ENCODE peak calls at places on chromosomes 5 and 9, in four cellular contexts. C is fibroblast of lung, W is mesendoderm, J is GM23248. I is an unnamed sample.

GRCh38 chr9:4313144-4313543 is 13.3 kb upstream of the GLIS3 start:
- DNase-seq in C (no peak), W (no peak), J (no peak), I (no peak)

GRCh38 chr5:6728011-6728794 is 15.0 kb downstream of the TENT4A start:
- DNase-seq in C (no peak), W (peak; percentile 39), J (no peak), I (no peak)

GRCh38 chr5:141958113-141958512 is at the start of gene PCDH12:
- DNase-seq in C (no peak), W (peak; percentile 67), J (peak; percentile 24), I (no peak)

GRCh38 chr9:840343-840742 is 1.2 kb upstream of the DMRT1 start:
- DNase-seq in C (no peak), W (peak; percentile 50), J (no peak), I (no peak)

GRCh38 chr9:3459076-3459475 is 66.7 kb downstream of the RFX3 start:
- DNase-seq in C (no peak), W (no peak), J (no peak), I (no peak)

GRCh38 chr5:181160144-181160754 is 12.9 kb downstream of the OR2V2 start:
- DNase-seq in C (peak; percentile 59), W (peak; percentile 92), J (peak; percentile 86), I (peak; percentile 58)

GRCh38 chr9:112233769-112234168 is 58.7 kb upstream of the SUSD1 start:
- DNase-seq in C (peak; percentile 66), W (peak; percentile 21), J (peak; percentile 85), I (peak; percentile 51)

GRCh38 chr5:116137544-116138378 is 52.9 kb downstream of the COMMD10 start:
- DNase-seq in C (peak; percentile 40), W (peak; percentile 66), J (peak; percentile 71), I (no peak)

GRCh38 chr9:128947423-128948310 is at the start of the genes DOLK and NUP188:
- DNase-seq in C (peak; percentile 88), W (peak; percentile 95), J (peak; percentile 98), I (peak; percentile 80)

GRCh38 chr5:172932313-172933017 is 26.8 kb upstream of the RPL26L1 start:
- DNase-seq in C (peak; percentile 62), W (peak; percentile 57), J (peak; percentile 90), I (no peak)

GRCh38 chr5:107930891-107931290 is 260.2 kb upstream of the EFNA5 start:
- DNase-seq in C (no peak), W (no peak), J (no peak), I (no peak)

GRCh38 chr5:107936532-107936931 is 265.8 kb upstream of the EFNA5 start:
- DNase-seq in C (no peak), W (no peak), J (no peak), I (no peak)

GRCh38 chr5:107935641-107936040 is 264.9 kb upstream of the EFNA5 start:
- DNase-seq in C (no peak), W (peak; percentile 54), J (no peak), I (no peak)

GRCh38 chr5:107930092-107930491 is 259.4 kb upstream of the EFNA5 start:
- DNase-seq in C (peak; percentile 20), W (no peak), J (no peak), I (no peak)

GRCh38 chr5:107933326-107933725 is 262.6 kb upstream of the EFNA5 start:
- DNase-seq in C (no peak), W (peak; percentile 57), J (no peak), I (no peak)
- H3K4me2 ChIP-seq in C (no peak overlapping the region), W (no peak overlapping the region), J (no peak overlapping the region), I (no peak overlapping the region)

DNA sequence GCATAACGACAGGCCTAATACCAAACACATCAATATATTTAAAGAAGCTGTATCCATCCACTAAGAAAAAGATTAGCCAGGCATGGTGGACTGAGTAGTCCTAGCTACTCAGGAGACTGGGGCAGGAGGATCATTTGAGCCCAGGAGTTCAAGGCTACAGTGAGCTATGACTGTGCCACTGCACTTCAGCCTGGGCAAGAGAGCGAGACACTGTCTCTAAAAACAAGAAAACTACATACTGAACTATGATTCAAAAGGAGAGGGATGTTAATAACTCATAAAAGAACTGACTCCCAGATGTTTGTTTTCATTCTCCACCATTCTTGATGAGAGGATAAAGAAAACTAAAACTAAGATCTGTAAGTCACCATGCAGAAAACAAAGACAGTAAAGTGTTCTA is 53.6 kb downstream of the AUH start:
- DNase-seq in C (no peak), W (no peak), J (no peak), I (no peak)
- H3K4me2 ChIP-seq in C (no peak overlapping the region), W (no peak overlapping the region), J (no peak overlapping the region), I (no peak overlapping the region)

GRCh38 chr9:95083086-95083768 is 234.3 kb downstream of the FANCC start:
- DNase-seq in C (no peak), W (no peak), J (no peak), I (no peak)
- H3K4me2 ChIP-seq in C (no peak overlapping the region), W (no peak overlapping the region), J (no peak overlapping the region), I (no peak overlapping the region)

GRCh38 chr5:149407331-149408251 is 28.5 kb upstream of the IL17B start:
- DNase-seq in C (no peak), W (no peak), J (peak; percentile 62), I (no peak)

GRCh38 chr5:149410721-149411432 is 31.8 kb upstream of the IL17B start:
- DNase-seq in C (no peak), W (peak; percentile 42), J (no peak), I (no peak)

GRCh38 chr5:149408252-149409099 is 29.4 kb upstream of the IL17B start:
- DNase-seq in C (no peak), W (no peak), J (no peak), I (no peak)

GRCh38 chr5:149410071-149410470 is 31.0 kb upstream of the IL17B start:
- DNase-seq in C (no peak), W (no peak), J (no peak), I (no peak)

DNA sequence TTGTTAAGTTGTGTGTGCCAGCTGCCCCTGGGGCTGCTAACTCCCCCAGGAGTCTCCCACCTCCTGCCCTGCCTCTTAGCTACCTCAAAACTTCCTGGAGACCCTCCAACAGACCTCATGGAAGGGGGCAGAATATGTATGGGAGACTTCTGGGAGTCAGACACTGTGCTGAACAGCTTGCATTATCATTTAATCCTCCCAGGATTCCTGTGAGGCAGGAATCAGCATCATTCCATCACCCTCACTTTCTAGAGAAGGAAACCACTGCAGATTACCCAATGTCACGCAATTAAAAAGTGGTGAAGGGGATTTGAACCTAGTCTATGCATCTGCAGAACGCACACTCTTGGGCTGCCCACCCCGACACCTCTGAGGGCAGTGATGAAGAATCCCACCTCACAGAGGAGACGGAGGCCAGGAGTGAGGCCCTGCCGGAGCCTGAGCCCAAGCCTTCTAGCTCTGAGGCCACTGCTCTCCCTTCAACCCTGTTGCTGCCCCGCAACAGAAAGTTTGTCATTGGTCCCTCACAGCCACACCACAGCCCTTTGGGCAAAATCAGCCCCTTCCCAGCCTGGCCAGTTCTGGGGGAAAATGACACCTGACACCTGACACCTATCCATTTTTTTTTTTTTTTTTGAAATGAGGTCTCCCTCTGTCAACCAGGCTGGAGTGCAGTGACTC is 30.3 kb upstream of the IL17B start:
- DNase-seq in C (no peak), W (peak; percentile 43), J (no peak), I (peak; percentile 29)
- H3K4me2 ChIP-seq in C (peak overlapping the region; percentile 74), W (no peak overlapping the region), J (peak overlapping the region; percentile 89), I (no peak overlapping the region)

GRCh38 chr5:36688722-36689121 is 82.3 kb downstream of the SLC1A3 start:
- DNase-seq in C (no peak), W (peak; percentile 74), J (peak; percentile 33), I (no peak)

GRCh38 chr5:36682499-36682898 is 76.1 kb downstream of the SLC1A3 start:
- DNase-seq in C (no peak), W (no peak), J (no peak), I (no peak)

GRCh38 chr5:36686881-36687280 is 80.5 kb downstream of the SLC1A3 start:
- DNase-seq in C (no peak), W (no peak), J (no peak), I (peak; percentile 18)

GRCh38 chr5:36683821-36684434 is 77.5 kb downstream of the SLC1A3 start:
- DNase-seq in C (no peak), W (no peak), J (peak; percentile 76), I (no peak)

DNA sequence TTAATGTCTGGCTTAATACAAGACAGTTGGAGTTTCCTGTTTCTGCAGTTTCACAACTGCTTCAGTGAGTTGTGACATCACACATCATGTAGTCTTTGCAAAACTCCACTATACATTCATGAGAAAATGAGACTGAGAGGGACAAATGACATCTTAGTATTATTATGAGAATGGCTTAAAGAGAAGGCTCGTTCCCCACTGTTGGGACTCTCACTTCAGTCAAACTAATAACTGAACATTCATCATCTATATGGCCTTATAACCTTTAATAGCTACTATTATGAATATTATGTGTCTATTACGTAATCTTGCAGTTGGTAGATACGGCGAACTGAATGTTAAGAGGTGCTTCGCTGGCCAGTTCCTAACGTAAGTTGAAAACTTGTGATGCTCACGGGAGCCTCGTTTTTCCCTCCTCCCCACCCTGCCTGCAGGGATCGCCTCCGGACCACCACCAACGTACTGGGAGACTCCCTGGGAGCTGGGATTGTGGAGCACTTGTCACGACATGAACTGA is 79.3 kb downstream of the SLC1A3 start:
- DNase-seq in C (no peak), W (no peak), J (peak; percentile 47), I (no peak)
- H3K4me2 ChIP-seq in C (no peak overlapping the region), W (no peak overlapping the region), J (no peak overlapping the region), I (no peak overlapping the region)

GRCh38 chr9:106798021-106798799 is 64.8 kb upstream of the ZNF462 start:
- DNase-seq in C (no peak), W (no peak), J (no peak), I (no peak)
- H3K4me2 ChIP-seq in C (no peak overlapping the region), W (no peak overlapping the region), J (no peak overlapping the region), I (no peak overlapping the region)

GRCh38 chr9:110110154-110110553 is 97.8 kb downstream of the C9orf152 start:
- DNase-seq in C (no peak), W (no peak), J (no peak), I (no peak)

GRCh38 chr9:110114086-110114887 is 93.7 kb downstream of the C9orf152 start:
- DNase-seq in C (peak; percentile 58), W (peak; percentile 33), J (peak; percentile 51), I (no peak)

GRCh38 chr9:110112792-110113191 is 95.2 kb downstream of the C9orf152 start:
- DNase-seq in C (no peak), W (no peak), J (no peak), I (no peak)

GRCh38 chr9:110109331-110110110 is 98.4 kb downstream of the C9orf152 start:
- DNase-seq in C (no peak), W (no peak), J (no peak), I (peak; percentile 61)

GRCh38 chr9:110111868-110112267 is 96.1 kb downstream of the C9orf152 start:
- DNase-seq in C (no peak), W (peak; percentile 72), J (no peak), I (no peak)
- H3K4me2 ChIP-seq in C (no peak overlapping the region), W (no peak overlapping the region), J (no peak overlapping the region), I (no peak overlapping the region)

DNA sequence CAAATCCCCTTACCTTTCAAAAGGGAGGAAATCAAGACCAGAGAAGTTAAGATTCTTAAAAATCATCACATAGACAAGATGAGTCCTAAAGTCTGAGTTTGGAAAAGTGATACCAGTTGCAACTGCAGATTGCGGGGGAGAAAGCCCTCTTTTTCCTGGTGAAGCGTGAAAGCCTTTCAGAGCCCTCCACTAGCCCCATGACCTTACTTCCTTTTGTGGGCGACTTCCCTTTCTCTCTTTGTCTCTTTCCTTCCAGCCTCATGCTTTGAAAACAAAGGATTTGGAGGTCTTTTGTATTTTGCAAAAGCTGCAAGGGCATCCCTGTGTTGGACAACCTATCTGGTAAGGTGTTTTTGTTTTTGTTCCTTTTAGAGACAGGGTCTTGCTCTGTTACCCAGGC is 593.8 kb downstream of the CCDC171 start:
- DNase-seq in C (no peak), W (no peak), J (no peak), I (no peak)
- H3K4me2 ChIP-seq in C (no peak overlapping the region), W (no peak overlapping the region), J (no peak overlapping the region), I (no peak overlapping the region)

GRCh38 chr9:16052146-16052545 is 499.3 kb downstream of the CCDC171 start:
- DNase-seq in C (no peak), W (no peak), J (no peak), I (no peak)
- H3K4me2 ChIP-seq in C (no peak overlapping the region), W (no peak overlapping the region), J (no peak overlapping the region), I (no peak overlapping the region)

GRCh38 chr9:107242073-107243063 is 40.7 kb upstream of the RAD23B start:
- DNase-seq in C (peak; percentile 47), W (peak; percentile 49), J (peak; percentile 67), I (no peak)
- H3K4me2 ChIP-seq in C (no peak overlapping the region), W (no peak overlapping the region), J (peak overlapping the region; percentile 38), I (peak overlapping the region; percentile 52)